ENCODE peak calls at places on chromosomes 12 and 14, in eight cellular contexts. J, V, E, I, F, Y, B and C are unnamed samples.

GRCh38 chr12:79685068-79685467 is 5.7 kb downstream of the PAWR start:
- DNase-seq in E (no peak), B (no peak), I (no peak), V (peak), Y (no peak), F (peak), J (no peak), C (no peak)

GRCh38 chr14:95685978-95686922 is at the start of gene TCL1B:
- DNase-seq in I (no peak), Y (no peak), V (no peak), J (no peak), F (no peak), E (no peak), B (no peak), C (no peak)

GRCh38 chr12:9925746-9926393 is 6.3 kb downstream of the CLEC2A start:
- DNase-seq in E (no peak), F (peak), B (no peak), I (peak), Y (no peak), V (peak), J (no peak), C (no peak)

GRCh38 chr14:64510825-64511679 is 6.5 kb downstream of the ZBTB1 start:
- DNase-seq in B (peak), Y (no peak), E (peak), J (peak), F (peak), I (peak), V (peak), C (peak)

GRCh38 chr12:96514328-96514727 is 25.0 kb downstream of the CFAP54 start:
- DNase-seq in E (no peak), Y (no peak), J (no peak), I (no peak), B (no peak), V (no peak), F (peak), C (no peak)

GRCh38 chr12:108459106-108459505 is 56.0 kb upstream of the FICD start:
- DNase-seq in E (no peak), I (no peak), F (no peak), V (no peak), J (no peak), Y (no peak), B (no peak), C (no peak)

GRCh38 chr12:117854339-117855012 is 114.3 kb downstream of the KSR2 start:
- DNase-seq in F (peak), E (peak), V (peak), J (no peak), I (no peak), B (no peak), Y (no peak), C (no peak)

GRCh38 chr14:59274991-59275391 is 86.5 kb downstream of the DAAM1 start:
- DNase-seq in V (no peak), I (no peak), Y (peak), F (no peak), E (no peak), B (no peak), J (no peak), C (no peak)

GRCh38 chr14:96065661-96066459 is 26.7 kb downstream of the C14orf132 start:
- DNase-seq in V (no peak), J (no peak), I (no peak), B (no peak), Y (peak), F (no peak), E (no peak), C (no peak)

GRCh38 chr12:77724367-77724957 is 106.2 kb upstream of the NAV3 start:
- DNase-seq in V (peak), B (no peak), F (peak), J (no peak), Y (no peak), E (no peak), I (no peak), C (no peak)

GRCh38 chr12:102659200-102659911 is 179.0 kb upstream of the IGF1 start:
- DNase-seq in I (no peak), F (no peak), J (no peak), E (no peak), Y (no peak), V (no peak), B (no peak), C (no peak)

GRCh38 chr12:82574191-82574590 is 112.5 kb upstream of the TMTC2 start:
- DNase-seq in E (no peak), F (no peak), B (no peak), I (no peak), V (no peak), J (no peak), Y (no peak), C (no peak)

GRCh38 chr12:22797686-22798085 is 172.7 kb downstream of the ETNK1 start:
- DNase-seq in Y (no peak), F (no peak), B (no peak), J (no peak), I (no peak), V (no peak), E (no peak), C (no peak)

GRCh38 chr14:78737606-78738005 is 567.4 kb downstream of the NRXN3 start:
- DNase-seq in I (no peak), Y (no peak), F (no peak), B (no peak), V (no peak), E (no peak), J (no peak), C (no peak)

GRCh38 chr14:104095426-104096310 is 10.2 kb downstream of the ASPG start:
- DNase-seq in F (no peak), J (no peak), I (no peak), B (no peak), E (no peak), Y (peak), V (no peak), C (no peak)

GRCh38 chr12:70393787-70394519 is 27.9 kb downstream of the KCNMB4 start:
- DNase-seq in F (peak), E (no peak), V (no peak), J (no peak), Y (no peak), I (no peak), B (no peak), C (no peak)

GRCh38 chr14:89033756-89034155 is 209.3 kb downstream of the TTC8 start:
- DNase-seq in E (no peak), I (no peak), F (no peak), B (no peak), J (no peak), V (no peak), Y (no peak), C (no peak)

GRCh38 chr12:129067482-129067881 is 214.2 kb downstream of the GLT1D1 start:
- DNase-seq in F (no peak), I (no peak), V (no peak), Y (no peak), B (no peak), J (no peak), E (no peak), C (no peak)

GRCh38 chr14:68306265-68306933 is 486.5 kb downstream of the ZFP36L1 start:
- DNase-seq in F (no peak), Y (no peak), I (no peak), V (no peak), J (no peak), B (no peak), E (no peak), C (no peak)

GRCh38 chr14:102210421-102211042 is 70.8 kb downstream of the WDR20 start:
- DNase-seq in F (no peak), V (no peak), Y (peak), E (no peak), B (no peak), I (no peak), J (no peak), C (peak)

GRCh38 chr12:94148841-94149780 is 734 bp downstream of the PLXNC1 start:
- DNase-seq in E (peak), V (no peak), I (peak), F (peak), J (no peak), B (peak), Y (no peak), C (no peak)

GRCh38 chr12:127773520-127773919 is 493.4 kb upstream of the TMEM132C start:
- DNase-seq in V (no peak), B (no peak), F (no peak), Y (no peak), I (no peak), E (no peak), J (no peak), C (no peak)

GRCh38 chr14:103545219-103545914 is 16.4 kb downstream of the TRMT61A start:
- DNase-seq in V (no peak), I (no peak), Y (no peak), F (no peak), B (no peak), E (peak), J (no peak), C (peak)

GRCh38 chr14:37584211-37585100 is 10.6 kb downstream of the FOXA1 start:
- DNase-seq in E (no peak), I (no peak), Y (peak), J (no peak), F (no peak), V (no peak), B (no peak), C (no peak)

GRCh38 chr12:123075092-123075491 is 75.8 kb downstream of the PITPNM2 start:
- DNase-seq in F (no peak), V (no peak), E (no peak), I (no peak), J (no peak), B (peak), Y (no peak), C (no peak)

GRCh38 chr12:112167031-112167461 is 41.7 kb downstream of the TRAFD1 start:
- DNase-seq in B (no peak), E (no peak), I (no peak), F (no peak), J (no peak), V (no peak), Y (no peak), C (peak)

GRCh38 chr14:105505101-105505500 is 14.1 kb downstream of the TEDC1 start:
- DNase-seq in E (peak), J (no peak), V (no peak), Y (peak), I (no peak), F (no peak), B (no peak), C (peak)

GRCh38 chr12:26052652-26053051 is 72.2 kb downstream of the BHLHE41 start:
- DNase-seq in Y (no peak), F (no peak), J (no peak), B (no peak), I (no peak), E (no peak), V (no peak), C (no peak)

DNA sequence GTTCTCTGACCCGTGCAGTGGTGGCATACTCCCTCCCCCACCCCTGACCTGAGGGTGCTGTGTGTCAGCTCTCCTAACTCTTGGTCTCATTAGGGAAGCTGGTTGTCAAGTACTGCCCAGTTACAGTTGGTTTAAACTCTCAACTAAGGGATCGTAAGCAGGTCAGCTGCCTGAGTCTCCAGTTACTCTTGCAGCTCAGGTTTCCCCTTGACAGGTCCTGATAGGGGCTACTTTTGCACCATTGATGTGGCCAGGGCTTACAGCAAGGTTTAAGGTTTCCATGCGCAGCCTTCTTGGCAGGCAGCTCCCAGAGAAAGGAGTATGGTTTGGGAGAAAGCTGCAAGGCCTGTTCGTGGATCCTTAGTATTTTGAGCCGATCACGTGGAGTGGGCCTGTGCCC is 74.5 kb downstream of the ETV6 start:
- DNase-seq in J (no peak), I (no peak), Y (no peak), E (no peak), V (no peak), F (peak), B (no peak), C (no peak)
- H3K27ac ChIP-seq in J (no peak), I (no peak), Y (no peak), E (no peak), V (peak), F (no peak), B (no peak), C (peak)

GRCh38 chr12:86914716-86915115 is 658.5 kb upstream of the MGAT4C start:
- DNase-seq in E (no peak), B (no peak), I (no peak), V (peak), F (peak), Y (no peak), J (no peak), C (no peak)
- TF ChIP-seq CTCF in E (peak), B (no peak), I (no peak), V (peak), F (peak), Y (no peak), J (peak), C (no peak)

GRCh38 chr14:75084513-75084912 is 15.1 kb downstream of the ZC2HC1C start:
- DNase-seq in Y (no peak), F (no peak), I (no peak), V (peak), B (no peak), J (no peak), E (no peak), C (no peak)

GRCh38 chr14:75083271-75083670 is 13.8 kb downstream of the ZC2HC1C start:
- DNase-seq in F (no peak), V (no peak), Y (no peak), B (no peak), J (no peak), E (no peak), I (no peak), C (no peak)

GRCh38 chr14:75077794-75078193 is 8.4 kb downstream of the ZC2HC1C start:
- DNase-seq in J (no peak), I (no peak), V (no peak), F (no peak), E (no peak), Y (no peak), B (no peak), C (no peak)

GRCh38 chr14:75079521-75079920 is 10.1 kb downstream of the ZC2HC1C start:
- DNase-seq in I (no peak), Y (no peak), V (no peak), F (no peak), J (no peak), E (no peak), B (no peak), C (no peak)

DNA sequence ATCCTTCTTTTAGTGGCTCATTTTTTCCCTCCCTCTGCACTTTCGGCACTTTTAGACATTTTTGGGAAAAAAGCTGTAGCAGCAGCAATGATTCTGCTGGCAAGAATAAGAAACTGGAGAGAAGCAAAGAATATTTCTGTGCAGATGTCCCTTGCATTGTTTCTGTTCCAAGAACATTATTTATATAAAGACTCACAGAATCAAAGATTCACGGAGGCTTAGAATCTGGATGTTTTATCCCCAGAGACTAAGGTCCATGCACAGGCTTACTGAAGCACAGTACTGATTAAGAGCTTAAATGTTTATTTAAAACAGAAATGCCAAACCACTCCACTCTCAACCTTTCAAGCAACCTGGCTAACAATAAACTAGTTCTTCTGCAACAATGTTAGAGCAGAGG is 12.4 kb downstream of the ZC2HC1C start:
- DNase-seq in B (no peak), V (no peak), Y (no peak), I (no peak), E (no peak), J (no peak), F (peak), C (no peak)
- H3K27ac ChIP-seq in B (no peak), V (no peak), Y (no peak), I (no peak), E (peak), J (no peak), F (no peak), C (peak)

DNA sequence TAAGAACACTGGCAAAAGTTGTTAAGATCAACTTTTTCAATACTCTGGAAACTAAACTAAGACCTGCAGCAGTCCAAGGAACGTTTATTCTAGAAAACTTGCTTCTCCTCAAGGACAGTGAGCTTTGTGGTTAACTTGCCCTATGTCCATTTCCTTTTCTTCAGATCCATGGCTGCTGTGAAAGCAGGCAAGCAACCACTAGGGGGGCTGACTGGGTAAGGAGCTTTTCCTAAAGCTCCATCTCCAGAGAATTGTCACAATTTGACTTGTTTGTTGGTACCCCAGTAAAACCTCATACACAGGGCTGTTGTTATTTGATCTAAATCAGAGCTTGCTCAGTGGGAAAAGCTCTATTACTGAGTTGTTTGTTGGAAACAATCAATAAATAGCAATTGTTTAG is 10.1 kb upstream of the RPL10L start:
- DNase-seq in Y (no peak), I (no peak), V (no peak), B (no peak), J (no peak), F (no peak), E (no peak), C (no peak)
- TF ChIP-seq CTCF in Y (no peak), I (no peak), V (no peak), B (no peak), J (no peak), F (no peak), E (no peak), C (no peak)

GRCh38 chr12:53986686-53987180 is 1.8 kb downstream of the HOXC10 start:
- DNase-seq in J (no peak), I (no peak), V (no peak), Y (no peak), F (no peak), B (no peak), E (no peak), C (no peak)
- H3K27ac ChIP-seq in J (no peak), I (no peak), V (no peak), Y (no peak), F (no peak), B (no peak), E (no peak), C (no peak)

DNA sequence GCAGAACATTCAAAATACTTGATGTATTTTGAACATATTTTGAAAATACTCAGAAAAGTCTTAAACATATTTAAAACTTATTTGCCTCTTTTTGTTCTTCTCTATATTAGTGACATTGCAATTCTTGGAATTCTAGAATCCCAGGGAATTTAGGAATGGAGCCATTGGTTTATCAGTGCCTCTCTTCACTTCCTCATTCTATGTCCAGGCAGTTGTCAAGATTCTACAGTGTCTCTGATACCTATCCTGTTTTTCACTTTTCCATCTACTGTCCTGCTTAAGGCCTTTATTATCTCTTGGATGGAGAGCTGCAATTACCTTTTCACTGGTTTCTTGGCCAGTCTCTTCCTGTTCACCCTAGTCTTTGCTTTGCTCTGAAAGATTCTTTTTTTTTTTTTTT is 144.6 kb downstream of the TTLL5 start:
- DNase-seq in F (no peak), J (no peak), I (no peak), V (no peak), Y (no peak), E (no peak), B (no peak), C (no peak)
- TF ChIP-seq CTCF in F (no peak), J (no peak), I (no peak), V (no peak), Y (no peak), E (no peak), B (no peak), C (no peak)

GRCh38 chr14:65976771-65977170 is 509.4 kb upstream of the CCDC196 start:
- DNase-seq in B (no peak), Y (no peak), E (no peak), J (no peak), V (no peak), F (no peak), I (no peak), C (no peak)

GRCh38 chr14:65972891-65973290 is 513.3 kb upstream of the CCDC196 start:
- DNase-seq in Y (no peak), V (no peak), E (no peak), B (no peak), I (no peak), J (no peak), F (peak), C (no peak)

GRCh38 chr14:65981192-65981843 is 504.9 kb upstream of the CCDC196 start:
- DNase-seq in B (no peak), J (no peak), V (no peak), F (no peak), E (no peak), I (peak), Y (no peak), C (no peak)

GRCh38 chr14:65972346-65972745 is 513.8 kb upstream of the CCDC196 start:
- DNase-seq in Y (no peak), F (no peak), J (no peak), V (no peak), E (no peak), I (no peak), B (no peak), C (no peak)

GRCh38 chr14:65975865-65976264 is 510.3 kb upstream of the CCDC196 start:
- DNase-seq in B (no peak), Y (no peak), J (no peak), V (no peak), I (no peak), F (no peak), E (no peak), C (no peak)
- H3K27ac ChIP-seq in B (no peak), Y (no peak), J (no peak), V (no peak), I (no peak), F (no peak), E (no peak), C (no peak)

GRCh38 chr14:94314890-94315289 is 8.2 kb downstream of the SERPINA6 start:
- DNase-seq in I (no peak), V (no peak), F (no peak), B (no peak), J (no peak), Y (no peak), E (no peak), C (no peak)

GRCh38 chr14:94313991-94314655 is 9.0 kb downstream of the SERPINA6 start:
- DNase-seq in B (no peak), V (no peak), I (no peak), Y (no peak), E (no peak), J (peak), F (peak), C (no peak)

GRCh38 chr14:94310248-94310647 is 12.9 kb downstream of the SERPINA6 start:
- DNase-seq in J (peak), B (no peak), I (no peak), E (no peak), Y (no peak), V (no peak), F (no peak), C (no peak)

GRCh38 chr14:94309721-94310120 is 13.4 kb downstream of the SERPINA6 start:
- DNase-seq in Y (no peak), I (no peak), F (no peak), E (no peak), V (no peak), B (no peak), J (no peak), C (no peak)

GRCh38 chr14:94312481-94313246 is 10.5 kb downstream of the SERPINA6 start:
- DNase-seq in E (no peak), I (no peak), V (no peak), F (no peak), J (no peak), B (no peak), Y (no peak), C (no peak)
- TF ChIP-seq CTCF in E (no peak), I (no peak), V (no peak), F (no peak), J (no peak), B (no peak), Y (no peak), C (no peak)

GRCh38 chr12:12008232-12008850 is 62.4 kb upstream of the BCL2L14 start:
- DNase-seq in F (no peak), B (peak), Y (no peak), I (no peak), J (no peak), E (no peak), V (no peak), C (no peak)
- H3K27ac ChIP-seq in F (no peak), B (no peak), Y (no peak), I (no peak), J (no peak), E (no peak), V (no peak), C (no peak)